ENCODE peak calls at places on chromosomes 2 and 18, in four cellular contexts. J, H, A and K are unnamed samples.

GRCh38 chr18:63367241-63367953 is 391 bp upstream of the KDSR start:
- DNase-seq in J (peak), H (peak), A (peak), K (peak)

GRCh38 chr2:230661072-230661957 is 51.3 kb upstream of the CAB39 start:
- DNase-seq in J (no peak), H (no peak), A (no peak), K (no peak)

GRCh38 chr2:195646424-195646823 is 10.6 kb upstream of the SLC39A10 start:
- DNase-seq in J (no peak), H (no peak), A (no peak), K (no peak)

GRCh38 chr2:197495433-197496134 is 4.1 kb downstream of the HSPD1 start:
- DNase-seq in J (no peak), H (no peak), A (no peak), K (no peak)

GRCh38 chr2:167862787-167863186 is 384.6 kb downstream of the STK39 start:
- DNase-seq in J (no peak), H (no peak), A (no peak), K (no peak)

GRCh38 chr2:223860809-223861738 is 23.7 kb upstream of the AP1S3 start:
- DNase-seq in J (no peak), H (no peak), A (peak), K (no peak)

GRCh38 chr2:45329045-45329677 is 281.9 kb downstream of the SRBD1 start:
- DNase-seq in J (no peak), H (no peak), A (no peak), K (no peak)

GRCh38 chr2:179580378-179581146 is 280.9 kb downstream of the ZNF385B start:
- DNase-seq in J (no peak), H (no peak), A (no peak), K (no peak)

GRCh38 chr2:156004460-156004859 is 328.1 kb downstream of the NR4A2 start:
- DNase-seq in J (no peak), H (no peak), A (no peak), K (no peak)

GRCh38 chr18:43279015-43279758 is 1.9 kb upstream of the SYT4 start:
- DNase-seq in J (no peak), H (no peak), A (no peak), K (no peak)

GRCh38 chr2:153106802-153107477 is 371.6 kb downstream of the RPRM start:
- DNase-seq in J (no peak), H (no peak), A (no peak), K (no peak)

GRCh38 chr2:53202063-53202462 is 565.5 kb upstream of the CHAC2 start:
- DNase-seq in J (no peak), H (peak), A (no peak), K (no peak)

GRCh38 chr2:167100526-167100925 is 212.2 kb downstream of the XIRP2 start:
- DNase-seq in J (no peak), H (no peak), A (no peak), K (no peak)

GRCh38 chr2:188512456-188512855 is 220.8 kb downstream of the GULP1 start:
- DNase-seq in J (no peak), H (peak), A (no peak), K (no peak)

GRCh38 chr2:191693778-191694177 is 15.8 kb downstream of the NABP1 start:
- DNase-seq in J (no peak), H (no peak), A (no peak), K (no peak)

GRCh38 chr18:54140641-54141040 is 83.8 kb downstream of the MBD2 start:
- DNase-seq in J (no peak), H (no peak), A (no peak), K (no peak)

GRCh38 chr2:226256237-226256636 is 543.4 kb downstream of the IRS1 start:
- DNase-seq in J (no peak), H (no peak), A (no peak), K (no peak)

GRCh38 chr2:102168026-102168425 is 18.8 kb upstream of the IL1RL2 start:
- DNase-seq in J (no peak), H (no peak), A (no peak), K (no peak)

GRCh38 chr2:18536100-18536499 is 24.4 kb downstream of the RDH14 start:
- DNase-seq in J (no peak), H (peak), A (no peak), K (no peak)

GRCh38 chr2:208147759-208148158 is 1.8 kb upstream of the CRYGB start:
- DNase-seq in J (no peak), H (no peak), A (no peak), K (no peak)

GRCh38 chr2:156464106-156464505 is 27.9 kb downstream of the GPD2 start:
- DNase-seq in J (no peak), H (peak), A (no peak), K (no peak)

GRCh38 chr2:217271813-217272212 is 411.9 kb upstream of the TNP1 start:
- DNase-seq in J (peak), H (no peak), A (no peak), K (no peak)

GRCh38 chr2:169082995-169083394 is 13.6 kb downstream of the DHRS9 start:
- DNase-seq in J (no peak), H (no peak), A (no peak), K (no peak)

GRCh38 chr2:80854831-80855230 is 550.3 kb upstream of the LRRTM1 start:
- DNase-seq in J (no peak), H (no peak), A (no peak), K (no peak)

GRCh38 chr2:224155371-224155770 is 116.3 kb upstream of the SERPINE2 start:
- DNase-seq in J (no peak), H (no peak), A (no peak), K (no peak)

GRCh38 chr2:215874418-215874817 is 138.9 kb downstream of the MREG start:
- DNase-seq in J (no peak), H (no peak), A (no peak), K (no peak)

GRCh38 chr2:26838121-26838906 is 9.6 kb upstream of the DPYSL5 start:
- DNase-seq in J (no peak), H (peak), A (no peak), K (no peak)
- TF ChIP-seq POLR2AphosphoS5 in J (no peak), H (no peak), A (no peak), K (no peak)

GRCh38 chr2:28698545-28698944 is 53.1 kb upstream of the PPP1CB start:
- DNase-seq in J (no peak), H (no peak), A (no peak), K (no peak)

GRCh38 chr2:28705743-28706142 is 45.9 kb upstream of the PPP1CB start:
- DNase-seq in J (no peak), H (no peak), A (no peak), K (no peak)

GRCh38 chr2:28702415-28702859 is 49.2 kb upstream of the PPP1CB start:
- DNase-seq in J (peak), H (no peak), A (no peak), K (no peak)

GRCh38 chr2:28704621-28705020 is 47.0 kb upstream of the PPP1CB start:
- DNase-seq in J (no peak), H (no peak), A (no peak), K (no peak)

DNA sequence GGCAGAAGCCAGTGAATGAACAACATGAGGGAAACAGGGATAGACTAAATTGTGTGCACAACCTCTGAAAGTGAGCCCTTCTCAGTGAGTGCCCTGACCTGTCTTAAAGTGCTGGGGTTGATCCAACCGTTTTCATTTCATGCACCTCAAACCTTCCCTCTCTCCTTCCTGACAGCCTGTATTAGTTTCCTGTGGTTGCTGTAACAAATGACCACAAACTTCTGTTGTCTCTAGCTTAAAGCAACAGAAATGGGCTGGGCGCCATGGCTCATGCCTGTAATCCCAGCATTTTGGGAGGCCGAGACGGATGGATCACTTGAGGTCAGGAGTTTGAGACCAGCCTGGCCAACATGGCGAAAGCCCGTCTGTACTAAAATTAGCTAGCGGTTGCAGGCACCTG is 48.7 kb upstream of the PPP1CB start:
- DNase-seq in J (no peak), H (no peak), A (no peak), K (no peak)
- TF ChIP-seq POLR2AphosphoS5 in J (no peak), H (no peak), A (no peak), K (no peak)

DNA sequence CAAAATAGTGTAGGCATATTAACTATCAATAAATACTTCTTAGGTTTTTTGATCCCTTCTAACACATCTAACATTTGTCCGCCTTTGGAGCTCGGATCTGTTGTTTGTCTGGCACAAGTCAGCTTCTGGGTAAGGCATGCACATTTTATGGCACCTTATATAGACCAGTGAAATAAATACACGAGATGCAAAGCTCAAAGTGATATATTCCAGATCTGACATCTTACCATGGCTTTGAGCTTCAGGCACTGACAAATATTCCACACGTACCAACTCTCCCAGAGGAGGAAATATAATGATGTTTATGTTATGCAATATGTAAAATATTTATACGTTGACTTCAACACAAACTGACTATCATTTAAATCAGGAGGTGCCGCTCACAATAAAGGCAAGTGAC is 430.1 kb upstream of the SMIM21 start:
- DNase-seq in J (no peak), H (no peak), A (no peak), K (no peak)
- TF ChIP-seq POLR2AphosphoS5 in J (no peak), H (no peak), A (no peak), K (no peak)

GRCh38 chr18:58456625-58457024 is 172.3 kb downstream of the ALPK2 start:
- DNase-seq in J (peak), H (peak), A (no peak), K (no peak)
- TF ChIP-seq POLR2AphosphoS5 in J (no peak), H (no peak), A (peak), K (no peak)

GRCh38 chr2:132901661-132902060 is 231.7 kb upstream of the LYPD1 start:
- DNase-seq in J (no peak), H (no peak), A (no peak), K (no peak)

GRCh38 chr2:132902626-132903025 is 232.6 kb upstream of the LYPD1 start:
- DNase-seq in J (no peak), H (no peak), A (no peak), K (no peak)
- TF ChIP-seq POLR2AphosphoS5 in J (no peak), H (no peak), A (no peak), K (no peak)

GRCh38 chr2:42150159-42150558 is 19.0 kb upstream of the EML4 start:
- DNase-seq in J (no peak), H (no peak), A (no peak), K (no peak)
- TF ChIP-seq POLR2AphosphoS5 in J (no peak), H (no peak), A (no peak), K (no peak)

GRCh38 chr2:206257345-206257744 is 17.1 kb upstream of the ZDBF2 start:
- DNase-seq in J (no peak), H (no peak), A (no peak), K (no peak)
- TF ChIP-seq POLR2AphosphoS5 in J (no peak), H (no peak), A (no peak), K (no peak)

GRCh38 chr2:60516826-60517225 is 36.6 kb downstream of the BCL11A start:
- DNase-seq in J (no peak), H (no peak), A (no peak), K (no peak)

GRCh38 chr2:60516383-60516811 is 37.1 kb downstream of the BCL11A start:
- DNase-seq in J (no peak), H (no peak), A (no peak), K (no peak)

GRCh38 chr2:60514886-60515407 is 38.5 kb downstream of the BCL11A start:
- DNase-seq in J (no peak), H (no peak), A (no peak), K (peak)

GRCh38 chr2:60517441-60517840 is 36.0 kb downstream of the BCL11A start:
- DNase-seq in J (no peak), H (no peak), A (no peak), K (no peak)

GRCh38 chr2:60515751-60516226 is 37.7 kb downstream of the BCL11A start:
- DNase-seq in J (no peak), H (no peak), A (no peak), K (no peak)
- TF ChIP-seq POLR2AphosphoS5 in J (no peak), H (no peak), A (no peak), K (no peak)

DNA sequence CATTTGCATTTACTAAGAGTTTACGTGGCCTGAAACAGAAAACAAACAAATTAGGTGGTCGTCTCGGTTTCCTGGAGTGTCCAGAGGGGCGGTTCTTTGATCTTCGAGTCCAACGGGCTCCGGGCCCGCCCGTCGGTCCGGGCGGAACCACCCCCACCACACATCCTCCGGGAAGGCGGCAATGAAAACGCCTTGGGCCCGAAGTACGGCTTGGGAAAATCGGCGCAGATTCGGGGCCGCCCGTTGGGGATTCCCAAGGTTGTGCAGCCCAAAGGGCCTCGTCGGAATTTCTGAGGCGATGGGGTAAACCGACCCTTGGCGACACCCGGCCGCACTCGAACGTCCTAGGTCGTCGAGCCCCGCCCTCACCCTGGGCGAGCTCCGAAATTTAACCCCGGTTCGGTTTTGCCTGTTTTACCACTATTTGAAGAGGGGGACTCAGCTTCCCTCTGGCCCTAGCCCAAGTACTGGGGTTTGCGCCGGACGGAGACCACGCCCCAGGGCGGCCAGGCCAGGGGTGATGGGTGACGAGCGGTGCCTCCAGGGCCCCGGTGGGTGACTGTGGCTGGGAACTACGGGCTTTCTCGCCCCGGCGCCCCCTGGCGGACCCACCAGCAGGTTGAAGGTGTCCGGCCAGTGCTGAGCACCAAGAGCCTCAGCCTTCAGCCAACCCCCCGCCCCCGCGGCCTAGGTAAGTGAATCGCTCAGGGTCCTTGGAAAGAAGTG is 1.9 kb upstream of the CFAP53 start:
- DNase-seq in J (peak), H (peak), A (peak), K (peak)
- TF ChIP-seq POLR2AphosphoS5 in J (peak), H (peak), A (peak), K (no peak)

GRCh38 chr2:64359176-64359891 is 94.6 kb upstream of the LGALSL start:
- DNase-seq in J (no peak), H (no peak), A (no peak), K (no peak)

GRCh38 chr2:64361151-64361938 is 92.6 kb upstream of the LGALSL start:
- DNase-seq in J (no peak), H (no peak), A (no peak), K (no peak)

GRCh38 chr2:64362562-64363026 is 91.4 kb upstream of the LGALSL start:
- DNase-seq in J (peak), H (no peak), A (peak), K (no peak)

GRCh38 chr2:64363140-64363539 is 90.8 kb upstream of the LGALSL start:
- DNase-seq in J (no peak), H (no peak), A (no peak), K (no peak)

DNA sequence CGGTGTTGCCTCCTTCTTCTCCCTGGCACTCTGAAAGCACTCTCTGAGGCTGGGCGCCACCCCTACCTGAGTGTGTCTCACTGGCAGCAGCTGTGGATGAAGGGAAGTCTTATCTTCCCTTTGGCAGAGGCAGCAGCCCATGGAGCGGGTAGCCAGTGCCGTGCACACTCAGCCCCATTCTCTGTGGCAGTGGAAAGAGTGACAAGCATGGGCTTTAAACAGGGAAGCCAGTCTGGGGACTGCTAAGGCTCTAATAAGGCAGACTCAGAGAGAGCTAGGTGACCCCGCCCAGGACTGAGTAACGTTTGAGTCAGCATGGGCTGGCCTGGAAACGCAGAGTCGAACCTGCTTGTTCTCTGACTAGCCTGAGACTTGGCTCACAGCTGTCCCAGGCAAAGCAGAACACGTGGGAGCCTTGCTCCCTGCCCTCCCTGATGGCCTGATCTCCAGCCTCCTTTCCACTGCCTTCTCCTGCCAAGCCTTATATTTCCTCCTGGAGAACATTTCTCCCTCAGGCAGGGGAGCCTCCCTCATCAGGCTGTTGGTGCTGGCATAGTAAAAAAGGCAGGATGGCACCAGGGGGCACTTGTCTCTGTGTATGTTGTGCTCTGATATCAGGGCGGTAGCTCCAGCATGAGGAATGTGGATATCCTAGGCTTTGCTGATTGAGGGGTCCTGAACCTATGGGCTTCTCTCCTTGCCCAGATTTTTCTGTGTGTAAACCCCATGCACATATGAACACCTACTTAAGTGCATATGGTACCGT is 93.9 kb upstream of the LGALSL start:
- DNase-seq in J (peak), H (peak), A (peak), K (no peak)
- TF ChIP-seq POLR2AphosphoS5 in J (no peak), H (no peak), A (peak), K (no peak)